ENCODE peak calls at places on chromosome 6, in five cellular contexts. I is fibroblast of pulmonary artery, J is RPMI7951, Q is astrocyte of the spinal cord, A is testis. C is an unnamed sample.

GRCh38 chr6:159540883-159541282 is 152.2 kb downstream of the SOD2 start:
- DNase-seq in A (no peak), Q (no peak), J (no peak), I (no peak), C (no peak)

GRCh38 chr6:80610821-80611220 is 504.4 kb downstream of the BCKDHB start:
- DNase-seq in J (peak; percentile 23), I (peak; percentile 40), Q (peak; percentile 31), A (no peak), C (peak; percentile 75)

GRCh38 chr6:158606935-158607334 is 37.6 kb downstream of the DYNLT1 start:
- DNase-seq in A (no peak), Q (no peak), I (no peak), J (no peak), C (no peak)

GRCh38 chr6:106117579-106117978 is 31.4 kb downstream of the PRDM1 start:
- DNase-seq in Q (no peak), J (no peak), I (no peak), A (no peak), C (no peak)

GRCh38 chr6:34018961-34019606 is 126.8 kb downstream of the GRM4 start:
- DNase-seq in I (no peak), A (no peak), Q (no peak), J (no peak), C (no peak)

GRCh38 chr6:43428874-43429273 is 1.5 kb downstream of the ABCC10 start:
- DNase-seq in A (no peak), Q (no peak), J (peak; percentile 4), I (no peak), C (no peak)

GRCh38 chr6:41200296-41200900 is 551 bp downstream of the TREML2 start:
- DNase-seq in J (peak; percentile 9), Q (no peak), I (peak; percentile 52), A (peak; percentile 33), C (peak; percentile 9)

GRCh38 chr6:110475255-110475654 is 1.2 kb downstream of the SLC22A16 start:
- DNase-seq in Q (no peak), A (peak; percentile 33), I (peak; percentile 30), J (no peak), C (no peak)

GRCh38 chr6:41439524-41440418 is 104.4 kb downstream of the NCR2 start:
- DNase-seq in Q (no peak), J (no peak), I (no peak), A (no peak), C (no peak)

GRCh38 chr6:2748183-2748582 is 2.5 kb downstream of the MYLK4 start:
- DNase-seq in Q (no peak), A (no peak), J (no peak), I (no peak), C (no peak)

GRCh38 chr6:56693246-56693607 is 50.5 kb upstream of the DST start:
- DNase-seq in I (peak; percentile 89), Q (peak; percentile 90), J (peak; percentile 92), A (peak; percentile 72), C (peak; percentile 95)

GRCh38 chr6:93624408-93624807 is 205.0 kb upstream of the EPHA7 start:
- DNase-seq in A (peak; percentile 28), Q (no peak), I (peak; percentile 2), J (no peak), C (no peak)

GRCh38 chr6:97423190-97423589 is 140.2 kb upstream of the MMS22L start:
- DNase-seq in I (no peak), A (no peak), J (no peak), Q (no peak), C (no peak)

GRCh38 chr6:41371992-41372525 is 36.7 kb downstream of the NCR2 start:
- DNase-seq in A (peak; percentile 50), Q (peak; percentile 24), I (peak; percentile 17), J (peak; percentile 17), C (peak; percentile 27)

GRCh38 chr6:84685983-84686584 is 78.3 kb downstream of the TBX18 start:
- DNase-seq in I (no peak), J (peak; percentile 59), Q (no peak), A (peak; percentile 28), C (peak; percentile 10)

GRCh38 chr6:10084276-10084993 is 330.4 kb downstream of the TFAP2A start:
- DNase-seq in J (peak; percentile 21), A (no peak), I (no peak), Q (no peak), C (peak; percentile 6)

GRCh38 chr6:40054602-40055001 is 120.3 kb upstream of the MOCS1 start:
- DNase-seq in J (no peak), I (no peak), Q (no peak), A (no peak), C (no peak)

GRCh38 chr6:85868685-85869084 is 226.0 kb upstream of the SYNCRIP start:
- DNase-seq in J (no peak), Q (no peak), I (no peak), A (no peak), C (no peak)

GRCh38 chr6:29035951-29036350 is 9.0 kb downstream of the OR2W1 start:
- DNase-seq in J (no peak), A (peak; percentile 62), I (no peak), Q (no peak), C (no peak)

GRCh38 chr6:75422024-75422639 is 71.5 kb downstream of the FILIP1 start:
- DNase-seq in A (no peak), J (no peak), Q (no peak), I (peak; percentile 51), C (peak; percentile 37)

GRCh38 chr6:162032620-162033019 is 694.9 kb downstream of the PRKN start:
- DNase-seq in Q (peak; percentile 61), I (peak; percentile 11), A (no peak), J (peak; percentile 37), C (no peak)

GRCh38 chr6:136290406-136291010 is 862 bp upstream of the BCLAF1 start:
- DNase-seq in Q (peak; percentile 91), J (peak; percentile 93), I (peak; percentile 92), A (peak; percentile 68), C (peak; percentile 88)

GRCh38 chr6:11209941-11210340 is 22.5 kb downstream of the NEDD9 start:
- DNase-seq in A (no peak), I (peak; percentile 90), J (no peak), Q (no peak), C (peak; percentile 66)

GRCh38 chr6:82067021-82067420 is 180.5 kb downstream of the IBTK start:
- DNase-seq in Q (no peak), A (no peak), I (peak; percentile 16), J (no peak), C (no peak)

GRCh38 chr6:1608976-1609661 is 596 bp upstream of the FOXC1 start:
- DNase-seq in Q (peak; percentile 20), J (no peak), A (no peak), I (no peak), C (peak; percentile 57)

GRCh38 chr6:12870033-12870432 is 153.5 kb downstream of the PHACTR1 start:
- DNase-seq in Q (no peak), I (no peak), A (no peak), J (no peak), C (no peak)

GRCh38 chr6:111642463-111643158 is 36.9 kb upstream of the TRAF3IP2 start:
- DNase-seq in I (peak; percentile 84), J (peak; percentile 78), Q (peak; percentile 69), A (peak; percentile 70), C (peak; percentile 76)

C was measured in EL.